ENCODE peak calls at places on chromosomes 7 and 10, in nine cellular contexts. P is choroid plexus epithelial cell, E is foreskin fibroblast, S is endothelial cell, D is coronary artery, J is progenitor cell of endocrine pancreas, N is body of pancreas, Y is keratinocyte, M is pancreas. L is an unnamed sample.

GRCh38 chr7:147833981-147834380 is 756.6 kb upstream of the C7orf33 start:
- DNase-seq in S (no peak), P (no peak), M (no peak), J (no peak), Y (no peak), N (no peak), E (no peak), D (no peak), L (no peak)

GRCh38 chr10:132630666-132631347 is 93.2 kb downstream of the INPP5A start:
- DNase-seq in D (peak), J (no peak), Y (no peak), P (no peak), M (peak), N (peak), S (no peak), E (peak), L (no peak)

GRCh38 chr10:18490755-18491154 is 160.6 kb downstream of the NSUN6 start:
- DNase-seq in S (no peak), Y (no peak), M (no peak), E (no peak), P (no peak), N (no peak), J (no peak), D (no peak), L (no peak)

GRCh38 chr10:958856-959255 is 27.4 kb upstream of the LARP4B start:
- DNase-seq in E (no peak), M (no peak), S (no peak), D (no peak), Y (no peak), N (no peak), P (no peak), J (no peak), L (no peak)

GRCh38 chr7:157488966-157489365 is 152.2 kb downstream of the DNAJB6 start:
- DNase-seq in S (no peak), E (no peak), J (no peak), M (no peak), D (peak), N (no peak), P (no peak), Y (no peak), L (peak)

GRCh38 chr10:32055478-32056135 is 618 bp downstream of the KIF5B start:
- DNase-seq in E (peak), M (peak), S (peak), P (peak), N (peak), D (peak), Y (no peak), J (peak), L (peak)

GRCh38 chr10:93703066-93703465 is 674 bp upstream of the FRA10AC1 start:
- DNase-seq in E (no peak), N (no peak), Y (no peak), P (peak), J (no peak), S (no peak), D (no peak), M (no peak), L (no peak)

GRCh38 chr10:454860-455259 is 234.6 kb downstream of the DIP2C start:
- DNase-seq in J (no peak), Y (peak), S (no peak), P (peak), D (no peak), M (no peak), E (peak), N (no peak), L (no peak)

GRCh38 chr10:75286901-75287300 is 51.1 kb upstream of the COMTD1 start:
- DNase-seq in M (no peak), P (no peak), J (no peak), S (no peak), N (no peak), Y (no peak), E (no peak), D (no peak), L (no peak)

GRCh38 chr7:19392246-19392645 is 247.0 kb upstream of the FERD3L start:
- DNase-seq in M (no peak), J (no peak), D (no peak), Y (no peak), P (peak), N (no peak), S (no peak), E (peak), L (no peak)

GRCh38 chr7:112630565-112630964 is 149.8 kb downstream of the LSMEM1 start:
- DNase-seq in E (peak), Y (no peak), N (no peak), S (no peak), J (no peak), D (no peak), P (peak), M (no peak), L (no peak)

GRCh38 chr10:84665883-84666463 is 337.6 kb downstream of the CCSER2 start:
- DNase-seq in J (no peak), D (no peak), N (peak), Y (no peak), P (no peak), E (no peak), S (peak), M (no peak), L (no peak)

GRCh38 chr7:94295805-94296204 is 98.9 kb upstream of the COL1A2 start:
- DNase-seq in M (no peak), P (peak), Y (no peak), D (no peak), J (no peak), E (peak), N (no peak), S (no peak), L (no peak)

GRCh38 chr7:77575187-77575586 is 38.1 kb downstream of the PTPN12 start:
- DNase-seq in D (no peak), S (no peak), P (peak), N (no peak), J (no peak), M (no peak), Y (no peak), E (no peak), L (no peak)

GRCh38 chr10:130454543-130455000 is 318.4 kb downstream of the GLRX3 start:
- DNase-seq in N (no peak), P (no peak), E (no peak), M (no peak), D (peak), S (no peak), Y (no peak), J (no peak), L (no peak)

GRCh38 chr7:46745700-46746090 is 824.6 kb upstream of the IGFBP3 start:
- DNase-seq in E (peak), D (no peak), J (no peak), M (no peak), P (peak), S (no peak), N (no peak), Y (no peak), L (no peak)

GRCh38 chr10:126640391-126640790 is 30.1 kb downstream of the C10orf90 start:
- DNase-seq in Y (no peak), E (peak), N (no peak), D (no peak), J (no peak), P (peak), S (no peak), M (no peak), L (no peak)

GRCh38 chr10:73886085-73886529 is 11.8 kb upstream of the CAMK2G start:
- DNase-seq in D (no peak), P (peak), N (peak), Y (no peak), J (peak), M (peak), E (peak), S (peak), L (peak)

DNA sequence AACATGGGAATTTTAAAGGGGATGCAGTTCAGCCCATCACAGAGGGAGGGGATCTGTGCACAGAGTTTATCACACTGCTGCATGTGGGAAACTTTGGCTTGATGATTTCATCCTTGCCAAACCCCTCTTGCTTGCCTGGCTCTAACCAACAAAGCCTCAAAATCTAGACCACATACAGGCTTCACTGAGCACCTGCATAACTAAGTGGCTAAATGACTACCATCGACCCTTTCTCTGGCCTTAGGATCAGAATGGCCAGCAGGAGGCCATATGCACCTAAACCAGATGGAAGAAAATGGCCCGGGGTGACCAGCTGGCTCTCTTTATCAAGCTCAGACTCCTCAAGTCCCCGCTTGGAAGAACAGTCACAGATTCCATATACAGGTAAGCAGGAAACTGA is 15.6 kb upstream of the ZNF25 start:
- DNase-seq in S (no peak), J (no peak), N (no peak), D (no peak), E (no peak), P (no peak), M (no peak), Y (no peak), L (no peak)
- TF ChIP-seq CTCF in S (no peak), J (no peak), N (no peak), D (no peak), E (no peak), P (peak), M (no peak), Y (no peak), L (no peak)

DNA sequence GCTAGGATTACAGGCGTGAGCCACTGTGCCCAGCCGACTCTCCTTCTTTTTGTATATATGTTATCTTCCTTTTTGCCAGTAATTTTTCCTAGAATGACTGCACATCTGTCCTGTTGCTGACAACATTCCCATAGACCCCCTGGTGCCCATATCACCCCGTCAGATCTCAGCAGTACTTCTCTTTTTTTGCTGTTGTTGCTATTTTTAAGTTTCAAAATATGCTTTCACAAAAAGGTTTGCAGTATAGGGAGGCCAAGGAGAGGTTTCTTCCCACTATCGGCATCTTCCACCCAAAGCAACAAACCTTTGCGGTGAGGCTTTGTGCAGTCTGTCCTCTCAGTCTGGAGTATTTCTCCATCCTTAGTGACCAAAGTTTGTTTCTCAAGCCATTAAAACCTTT is 23.1 kb downstream of the PIK3CG start:
- DNase-seq in S (no peak), Y (no peak), N (no peak), J (no peak), E (no peak), D (no peak), P (no peak), M (no peak), L (no peak)
- TF ChIP-seq CTCF in S (no peak), Y (no peak), N (no peak), J (no peak), E (no peak), D (no peak), P (no peak), M (no peak), L (no peak)

GRCh38 chr7:29764227-29764626 is 42.1 kb upstream of the WIPF3 start:
- DNase-seq in D (no peak), Y (no peak), M (no peak), J (no peak), S (peak), N (no peak), E (no peak), P (no peak), L (no peak)
- TF ChIP-seq CTCF in D (no peak), Y (no peak), M (no peak), J (peak), S (no peak), N (peak), E (no peak), P (no peak), L (no peak)

GRCh38 chr7:69002416-69002815 is 595.9 kb upstream of the AUTS2 start:
- DNase-seq in J (no peak), P (peak), N (no peak), D (no peak), S (no peak), Y (no peak), M (no peak), E (peak), L (no peak)
- TF ChIP-seq CTCF in J (no peak), P (no peak), N (no peak), D (no peak), S (no peak), Y (no peak), M (no peak), E (no peak), L (no peak)

DNA sequence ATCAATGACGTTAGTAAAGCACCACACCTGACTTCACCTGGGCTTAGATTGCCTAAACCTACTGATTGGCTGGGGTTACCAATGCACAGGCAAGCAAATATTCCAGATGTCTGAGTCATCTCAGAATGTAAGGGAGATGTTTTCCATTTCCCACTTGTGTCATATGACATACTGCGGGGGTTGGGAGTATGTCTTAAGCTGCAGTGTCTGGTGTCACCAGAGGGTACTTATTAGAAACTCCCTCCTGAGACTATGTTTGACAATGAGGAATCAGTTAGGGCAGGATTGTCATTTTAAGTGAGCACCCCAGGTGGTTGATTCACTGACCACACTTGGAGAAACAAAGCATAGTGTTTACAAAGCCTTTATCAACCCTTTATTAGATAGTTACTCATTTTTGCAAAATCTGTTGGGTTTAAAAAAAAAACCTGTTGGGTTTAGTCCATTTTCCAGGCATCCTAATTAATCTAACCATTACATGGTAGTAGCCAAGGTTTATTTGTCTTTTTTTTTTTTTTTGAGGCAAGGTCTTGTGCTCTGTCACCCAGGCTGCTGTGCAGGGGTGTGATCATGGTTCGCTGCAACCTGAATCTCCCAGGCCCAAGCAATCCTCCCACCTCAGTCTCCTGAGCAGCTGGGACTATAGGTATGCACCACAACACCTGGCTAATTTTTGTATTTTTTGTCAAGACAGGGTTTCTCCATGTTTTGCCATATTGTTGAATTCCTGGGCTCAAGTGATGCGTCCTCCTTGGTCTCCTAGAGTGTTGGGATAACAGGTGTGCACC is 72.5 kb downstream of the CDK6 start:
- DNase-seq in S (no peak), J (no peak), D (no peak), N (no peak), M (no peak), P (peak), Y (peak), E (peak), L (no peak)
- TF ChIP-seq CTCF in S (no peak), J (no peak), D (no peak), N (no peak), M (no peak), P (no peak), Y (no peak), E (no peak), L (no peak)

GRCh38 chr10:88401671-88402347 is 181.3 kb downstream of the RNLS start:
- DNase-seq in S (no peak), M (no peak), E (peak), D (no peak), P (peak), Y (no peak), J (no peak), N (no peak), L (no peak)
- TF ChIP-seq CTCF in S (no peak), M (no peak), E (peak), D (no peak), P (peak), Y (peak), J (no peak), N (peak), L (no peak)

GRCh38 chr7:50068026-50068425 is 25.0 kb downstream of the ZPBP start:
- DNase-seq in P (no peak), E (no peak), J (no peak), M (peak), N (peak), S (no peak), Y (no peak), D (no peak), L (no peak)
- TF ChIP-seq CTCF in P (no peak), E (no peak), J (peak), M (peak), N (peak), S (peak), Y (peak), D (no peak), L (peak)

DNA sequence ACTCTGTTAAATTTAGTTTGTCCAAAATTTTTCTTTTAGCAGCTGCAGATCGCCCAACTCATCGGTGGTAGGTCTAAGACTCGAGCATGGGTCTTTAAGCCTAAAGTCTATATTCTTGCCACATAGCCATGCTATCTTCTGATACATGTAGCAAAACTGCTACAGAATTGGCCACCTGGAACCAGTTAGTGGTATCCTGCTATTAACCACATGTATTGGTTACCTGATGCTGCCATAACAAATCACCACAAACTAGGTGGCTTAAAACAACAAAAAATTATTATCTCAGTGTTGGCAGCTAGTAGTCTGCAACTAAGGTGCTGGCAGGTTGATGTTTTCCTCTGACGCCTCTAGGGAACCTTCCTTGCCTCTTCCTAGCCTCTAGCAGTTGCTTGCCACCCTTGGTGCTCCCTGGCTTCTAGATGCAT is 96.7 kb upstream of the PIK3CG start:
- DNase-seq in M (no peak), Y (no peak), P (no peak), S (no peak), D (no peak), E (peak), J (no peak), N (no peak), L (no peak)
- TF ChIP-seq CTCF in M (no peak), Y (no peak), P (no peak), S (no peak), D (no peak), E (no peak), J (no peak), N (no peak), L (no peak)

GRCh38 chr7:22729180-22729579 is 2.2 kb downstream of the IL6 start:
- DNase-seq in S (no peak), P (no peak), D (no peak), J (no peak), E (peak), N (no peak), Y (no peak), M (no peak), L (no peak)

GRCh38 chr7:22730921-22731654 is 4.1 kb downstream of the IL6 start:
- DNase-seq in J (no peak), E (peak), P (peak), Y (peak), D (no peak), S (no peak), N (no peak), M (no peak), L (no peak)

GRCh38 chr7:22726345-22726848 is 603 bp upstream of the IL6 start:
- DNase-seq in P (peak), M (peak), S (peak), E (peak), J (no peak), Y (peak), N (peak), D (no peak), L (no peak)

GRCh38 chr7:22726849-22727792 is at the start of gene IL6:
- DNase-seq in E (peak), J (no peak), P (peak), M (peak), Y (peak), S (peak), N (peak), D (peak), L (peak)

GRCh38 chr7:22728416-22729029 is 1.5 kb downstream of the IL6 start:
- DNase-seq in D (no peak), M (no peak), J (no peak), Y (peak), P (peak), N (no peak), E (peak), S (peak), L (no peak)
- TF ChIP-seq CTCF in D (no peak), M (peak), J (peak), Y (peak), P (peak), N (peak), E (peak), S (peak), L (peak)